ENCODE peak calls at places on chromosomes 2 and 18, in eight cellular contexts. One of them, this sample, is unnamed.
A peak's percentile ranks its signal among the peaks of the same experiment; 100 is the strongest.

GRCh38 chr2:157876066-157876770 is at the start of gene ACVR1:
- ATAC-seq in left lung: peak; percentile 93
- ATAC-seq in pancreas: peak; percentile 88
- ATAC-seq in CD8-positive, alpha-beta T cell: peak; percentile 72
- ATAC-seq in heart right ventricle: peak; percentile 96
- ATAC-seq in right cardiac atrium: peak; percentile 98
- ATAC-seq in foreskin keratinocyte: peak; percentile 88
- ATAC-seq in aorta: peak; percentile 95
- ATAC-seq in this sample: peak; percentile 97

GRCh38 chr2:45068643-45069140 is 59.4 kb upstream of the SIX2 start:
- ATAC-seq in heart right ventricle: no peak
- ATAC-seq in left lung: no peak
- ATAC-seq in foreskin keratinocyte: peak; percentile 77
- ATAC-seq in right cardiac atrium: no peak
- ATAC-seq in CD8-positive, alpha-beta T cell: no peak
- ATAC-seq in aorta: no peak
- ATAC-seq in pancreas: no peak
- ATAC-seq in this sample: no peak

GRCh38 chr2:181992776-181993175 is 7.1 kb downstream of the PPP1R1C start:
- ATAC-seq in right cardiac atrium: no peak
- ATAC-seq in left lung: no peak
- ATAC-seq in CD8-positive, alpha-beta T cell: no peak
- ATAC-seq in foreskin keratinocyte: no peak
- ATAC-seq in heart right ventricle: no peak
- ATAC-seq in aorta: no peak
- ATAC-seq in pancreas: no peak
- ATAC-seq in this sample: no peak

GRCh38 chr2:196170202-196170680 is 1.1 kb downstream of the STK17B start:
- ATAC-seq in aorta: no peak
- ATAC-seq in left lung: peak; percentile 49
- ATAC-seq in CD8-positive, alpha-beta T cell: peak; percentile 18
- ATAC-seq in right cardiac atrium: no peak
- ATAC-seq in heart right ventricle: no peak
- ATAC-seq in pancreas: peak; percentile 36
- ATAC-seq in foreskin keratinocyte: peak; percentile 6
- ATAC-seq in this sample: no peak

GRCh38 chr2:17550907-17551306 is 10.4 kb downstream of the VSNL1 start:
- ATAC-seq in heart right ventricle: no peak
- ATAC-seq in foreskin keratinocyte: peak; percentile 39
- ATAC-seq in right cardiac atrium: no peak
- ATAC-seq in left lung: no peak
- ATAC-seq in CD8-positive, alpha-beta T cell: no peak
- ATAC-seq in aorta: no peak
- ATAC-seq in pancreas: no peak
- ATAC-seq in this sample: no peak

GRCh38 chr2:165401285-165401852 is 68.1 kb upstream of the CSRNP3 start:
- ATAC-seq in heart right ventricle: no peak
- ATAC-seq in left lung: peak; percentile 84
- ATAC-seq in aorta: peak; percentile 73
- ATAC-seq in pancreas: no peak
- ATAC-seq in foreskin keratinocyte: peak; percentile 49
- ATAC-seq in CD8-positive, alpha-beta T cell: no peak
- ATAC-seq in right cardiac atrium: no peak
- ATAC-seq in this sample: no peak

GRCh38 chr2:56749152-56749752 is 565.5 kb downstream of the CCDC85A start:
- ATAC-seq in foreskin keratinocyte: peak; percentile 72
- ATAC-seq in CD8-positive, alpha-beta T cell: no peak
- ATAC-seq in heart right ventricle: no peak
- ATAC-seq in left lung: peak; percentile 67
- ATAC-seq in right cardiac atrium: no peak
- ATAC-seq in aorta: no peak
- ATAC-seq in pancreas: no peak
- ATAC-seq in this sample: no peak

GRCh38 chr18:79458131-79458838 is 62.6 kb downstream of the NFATC1 start:
- ATAC-seq in heart right ventricle: peak; percentile 82
- ATAC-seq in left lung: peak; percentile 66
- ATAC-seq in aorta: peak; percentile 81
- ATAC-seq in pancreas: peak; percentile 84
- ATAC-seq in foreskin keratinocyte: peak; percentile 93
- ATAC-seq in right cardiac atrium: peak; percentile 89
- ATAC-seq in CD8-positive, alpha-beta T cell: no peak
- ATAC-seq in this sample: peak; percentile 89

GRCh38 chr2:221446140-221446539 is 126.0 kb downstream of the EPHA4 start:
- ATAC-seq in heart right ventricle: no peak
- ATAC-seq in foreskin keratinocyte: no peak
- ATAC-seq in right cardiac atrium: no peak
- ATAC-seq in aorta: no peak
- ATAC-seq in pancreas: no peak
- ATAC-seq in left lung: no peak
- ATAC-seq in CD8-positive, alpha-beta T cell: no peak
- ATAC-seq in this sample: no peak

GRCh38 chr18:3172081-3172480 is 47.7 kb downstream of the MYOM1 start:
- ATAC-seq in heart right ventricle: no peak
- ATAC-seq in pancreas: no peak
- ATAC-seq in CD8-positive, alpha-beta T cell: no peak
- ATAC-seq in right cardiac atrium: no peak
- ATAC-seq in foreskin keratinocyte: no peak
- ATAC-seq in left lung: no peak
- ATAC-seq in aorta: no peak
- ATAC-seq in this sample: no peak

GRCh38 chr2:68739261-68740183 is 4.9 kb downstream of the ARHGAP25 start:
- ATAC-seq in aorta: no peak
- ATAC-seq in pancreas: no peak
- ATAC-seq in left lung: no peak
- ATAC-seq in heart right ventricle: no peak
- ATAC-seq in foreskin keratinocyte: no peak
- ATAC-seq in CD8-positive, alpha-beta T cell: no peak
- ATAC-seq in right cardiac atrium: no peak
- ATAC-seq in this sample: no peak

GRCh38 chr2:173892341-173892740 is 72.8 kb downstream of the SP3 start:
- ATAC-seq in aorta: no peak
- ATAC-seq in left lung: no peak
- ATAC-seq in foreskin keratinocyte: no peak
- ATAC-seq in CD8-positive, alpha-beta T cell: no peak
- ATAC-seq in right cardiac atrium: no peak
- ATAC-seq in pancreas: no peak
- ATAC-seq in heart right ventricle: no peak
- ATAC-seq in this sample: no peak

GRCh38 chr2:60577884-60578283 is 24.4 kb upstream of the BCL11A start:
- ATAC-seq in aorta: no peak
- ATAC-seq in heart right ventricle: no peak
- ATAC-seq in CD8-positive, alpha-beta T cell: no peak
- ATAC-seq in right cardiac atrium: no peak
- ATAC-seq in pancreas: no peak
- ATAC-seq in foreskin keratinocyte: no peak
- ATAC-seq in left lung: no peak
- ATAC-seq in this sample: no peak

GRCh38 chr2:169361706-169362345 is 508 bp downstream of the LRP2 start:
- ATAC-seq in right cardiac atrium: peak; percentile 62
- ATAC-seq in left lung: peak; percentile 52
- ATAC-seq in heart right ventricle: no peak
- ATAC-seq in foreskin keratinocyte: peak; percentile 35
- ATAC-seq in pancreas: peak; percentile 39
- ATAC-seq in aorta: peak; percentile 37
- ATAC-seq in CD8-positive, alpha-beta T cell: no peak
- ATAC-seq in this sample: peak; percentile 26

GRCh38 chr2:169365093-169365483 is 2.8 kb upstream of the LRP2 start:
- ATAC-seq in foreskin keratinocyte: no peak
- ATAC-seq in right cardiac atrium: no peak
- ATAC-seq in pancreas: no peak
- ATAC-seq in aorta: no peak
- ATAC-seq in left lung: no peak
- ATAC-seq in heart right ventricle: no peak
- ATAC-seq in CD8-positive, alpha-beta T cell: peak; percentile 13
- ATAC-seq in this sample: no peak

GRCh38 chr2:169363027-169363569 is 764 bp upstream of the LRP2 start:
- ATAC-seq in right cardiac atrium: no peak
- ATAC-seq in CD8-positive, alpha-beta T cell: peak; percentile 2
- ATAC-seq in heart right ventricle: no peak
- ATAC-seq in foreskin keratinocyte: no peak
- ATAC-seq in left lung: peak; percentile 3
- ATAC-seq in pancreas: no peak
- ATAC-seq in aorta: no peak
- ATAC-seq in this sample: no peak

GRCh38 chr2:169362346-169363026 is at the start of gene LRP2:
- ATAC-seq in right cardiac atrium: no peak
- ATAC-seq in aorta: peak; percentile 15
- ATAC-seq in foreskin keratinocyte: peak; percentile 6
- ATAC-seq in left lung: peak; percentile 53
- ATAC-seq in CD8-positive, alpha-beta T cell: peak; percentile 27
- ATAC-seq in pancreas: no peak
- ATAC-seq in heart right ventricle: peak; percentile 9
- ATAC-seq in this sample: no peak

GRCh38 chr2:169363570-169364150 is 1.3 kb upstream of the LRP2 start:
- ATAC-seq in right cardiac atrium: peak; percentile 52
- ATAC-seq in heart right ventricle: peak; percentile 40
- ATAC-seq in pancreas: peak; percentile 18
- ATAC-seq in left lung: peak; percentile 63
- ATAC-seq in CD8-positive, alpha-beta T cell: peak; percentile 59
- ATAC-seq in aorta: peak; percentile 51
- ATAC-seq in foreskin keratinocyte: peak; percentile 42
- ATAC-seq in this sample: peak; percentile 17
- H3K27me3 ChIP-seq in right cardiac atrium: no peaks in the 10 kb centered on the region
- H3K27me3 ChIP-seq in heart right ventricle: no peaks in the 10 kb centered on the region
- H3K27me3 ChIP-seq in pancreas: peaks cover 5% of the 10 kb centered on the region
- H3K27me3 ChIP-seq in left lung: peaks cover 60% of the 10 kb centered on the region
- H3K27me3 ChIP-seq in CD8-positive, alpha-beta T cell: peaks cover 5% of the 10 kb centered on the region
- H3K27me3 ChIP-seq in aorta: no peaks in the 10 kb centered on the region
- H3K27me3 ChIP-seq in foreskin keratinocyte: peaks cover 84% of the 10 kb centered on the region
- H3K27me3 ChIP-seq in this sample: peaks cover 43% of the 10 kb centered on the region

DNA sequence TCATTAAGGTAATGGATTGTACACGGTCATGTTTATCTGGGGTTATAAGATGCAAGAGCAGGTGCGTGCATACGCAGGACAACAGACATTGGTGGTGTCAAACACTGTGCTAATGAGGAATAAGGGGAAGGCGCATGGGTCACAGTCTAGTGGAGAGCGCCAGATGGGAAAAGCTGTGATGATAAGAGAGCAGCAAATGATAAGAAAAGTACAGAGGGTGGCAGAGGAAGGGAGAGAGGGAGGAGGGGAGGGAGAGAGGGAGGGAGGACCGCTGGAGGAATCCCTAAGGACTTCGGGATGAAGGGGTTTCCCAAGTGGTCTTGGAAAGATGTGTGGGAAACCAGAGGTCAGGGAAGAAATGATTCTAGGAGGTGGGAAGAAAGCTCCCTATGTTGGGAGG is 2.9 kb downstream of the TNFRSF11A start:
- ATAC-seq in left lung: no peak
- ATAC-seq in foreskin keratinocyte: no peak
- ATAC-seq in aorta: no peak
- ATAC-seq in heart right ventricle: no peak
- ATAC-seq in pancreas: no peak
- ATAC-seq in CD8-positive, alpha-beta T cell: no peak
- ATAC-seq in right cardiac atrium: peak; percentile 27
- ATAC-seq in this sample: no peak
- H3K27me3 ChIP-seq in left lung: peaks cover 84% of the 10 kb centered on the region
- H3K27me3 ChIP-seq in foreskin keratinocyte: peaks cover 51% of the 10 kb centered on the region
- H3K27me3 ChIP-seq in aorta: no peaks in the 10 kb centered on the region
- H3K27me3 ChIP-seq in heart right ventricle: peaks cover 12% of the 10 kb centered on the region
- H3K27me3 ChIP-seq in pancreas: no peaks in the 10 kb centered on the region
- H3K27me3 ChIP-seq in CD8-positive, alpha-beta T cell: peaks cover 27% of the 10 kb centered on the region
- H3K27me3 ChIP-seq in right cardiac atrium: no peaks in the 10 kb centered on the region
- H3K27me3 ChIP-seq in this sample: peaks cover 95% of the 10 kb centered on the region

GRCh38 chr2:108399479-108399878 is 21.7 kb downstream of the SULT1C4 start:
- ATAC-seq in aorta: no peak
- ATAC-seq in heart right ventricle: no peak
- ATAC-seq in pancreas: no peak
- ATAC-seq in CD8-positive, alpha-beta T cell: no peak
- ATAC-seq in right cardiac atrium: no peak
- ATAC-seq in left lung: no peak
- ATAC-seq in foreskin keratinocyte: no peak
- ATAC-seq in this sample: no peak
- H3K27me3 ChIP-seq in aorta: no peaks in the 10 kb centered on the region
- H3K27me3 ChIP-seq in heart right ventricle: no peaks in the 10 kb centered on the region
- H3K27me3 ChIP-seq in pancreas: no peaks in the 10 kb centered on the region
- H3K27me3 ChIP-seq in CD8-positive, alpha-beta T cell: no peaks in the 10 kb centered on the region
- H3K27me3 ChIP-seq in right cardiac atrium: no peaks in the 10 kb centered on the region
- H3K27me3 ChIP-seq in left lung: no peaks in the 10 kb centered on the region
- H3K27me3 ChIP-seq in foreskin keratinocyte: no peaks in the 10 kb centered on the region
- H3K27me3 ChIP-seq in this sample: no peaks in the 10 kb centered on the region

GRCh38 chr2:170827841-170828532 is 11.3 kb downstream of the GAD1 start:
- ATAC-seq in right cardiac atrium: no peak
- ATAC-seq in pancreas: no peak
- ATAC-seq in heart right ventricle: no peak
- ATAC-seq in CD8-positive, alpha-beta T cell: no peak
- ATAC-seq in left lung: no peak
- ATAC-seq in foreskin keratinocyte: no peak
- ATAC-seq in aorta: no peak
- ATAC-seq in this sample: no peak
- H3K27me3 ChIP-seq in right cardiac atrium: no peaks in the 10 kb centered on the region
- H3K27me3 ChIP-seq in pancreas: no peaks in the 10 kb centered on the region
- H3K27me3 ChIP-seq in heart right ventricle: peaks cover 3% of the 10 kb centered on the region
- H3K27me3 ChIP-seq in CD8-positive, alpha-beta T cell: peaks cover 8% of the 10 kb centered on the region
- H3K27me3 ChIP-seq in left lung: peaks cover 60% of the 10 kb centered on the region
- H3K27me3 ChIP-seq in foreskin keratinocyte: peaks cover 52% of the 10 kb centered on the region
- H3K27me3 ChIP-seq in aorta: no peaks in the 10 kb centered on the region
- H3K27me3 ChIP-seq in this sample: peaks cover 82% of the 10 kb centered on the region

GRCh38 chr2:106537047-106537446 is 49.9 kb downstream of the CD8B2 start:
- ATAC-seq in right cardiac atrium: peak; percentile 67
- ATAC-seq in left lung: peak; percentile 87
- ATAC-seq in foreskin keratinocyte: no peak
- ATAC-seq in aorta: peak; percentile 53
- ATAC-seq in pancreas: no peak
- ATAC-seq in CD8-positive, alpha-beta T cell: no peak
- ATAC-seq in heart right ventricle: peak; percentile 65
- ATAC-seq in this sample: peak; percentile 68
- H3K27me3 ChIP-seq in right cardiac atrium: no peaks in the 10 kb centered on the region
- H3K27me3 ChIP-seq in left lung: peaks cover 1% of the 10 kb centered on the region
- H3K27me3 ChIP-seq in foreskin keratinocyte: peaks cover 1% of the 10 kb centered on the region
- H3K27me3 ChIP-seq in aorta: no peaks in the 10 kb centered on the region
- H3K27me3 ChIP-seq in pancreas: no peaks in the 10 kb centered on the region
- H3K27me3 ChIP-seq in CD8-positive, alpha-beta T cell: no peaks in the 10 kb centered on the region
- H3K27me3 ChIP-seq in heart right ventricle: no peaks in the 10 kb centered on the region
- H3K27me3 ChIP-seq in this sample: peaks cover 12% of the 10 kb centered on the region

DNA sequence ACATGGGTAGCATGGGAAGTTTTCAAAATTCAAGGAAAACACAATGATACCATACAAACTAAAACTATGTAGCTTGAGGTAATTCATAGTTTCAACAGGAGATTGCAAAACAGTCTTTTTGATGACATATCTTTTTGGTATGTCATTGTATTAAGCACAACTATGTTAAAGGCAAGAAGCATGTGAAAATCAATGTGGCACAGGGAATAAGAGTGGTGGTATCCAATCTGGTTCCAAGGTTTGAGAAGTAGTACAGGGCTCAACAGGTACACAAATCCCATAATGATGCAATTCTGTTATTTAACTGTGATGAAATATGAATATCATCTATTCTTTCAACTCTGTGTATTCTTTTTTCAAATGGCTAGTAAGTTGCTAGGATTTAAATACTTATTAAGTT is 16.4 kb upstream of the DLX2 start:
- ATAC-seq in right cardiac atrium: no peak
- ATAC-seq in left lung: no peak
- ATAC-seq in heart right ventricle: no peak
- ATAC-seq in CD8-positive, alpha-beta T cell: no peak
- ATAC-seq in aorta: no peak
- ATAC-seq in pancreas: no peak
- ATAC-seq in foreskin keratinocyte: peak; percentile 65
- ATAC-seq in this sample: no peak
- H3K27me3 ChIP-seq in right cardiac atrium: no peaks in the 10 kb centered on the region
- H3K27me3 ChIP-seq in left lung: peaks cover 24% of the 10 kb centered on the region
- H3K27me3 ChIP-seq in heart right ventricle: no peaks in the 10 kb centered on the region
- H3K27me3 ChIP-seq in CD8-positive, alpha-beta T cell: no peaks in the 10 kb centered on the region
- H3K27me3 ChIP-seq in aorta: no peaks in the 10 kb centered on the region
- H3K27me3 ChIP-seq in pancreas: peaks cover 3% of the 10 kb centered on the region
- H3K27me3 ChIP-seq in foreskin keratinocyte: no peaks in the 10 kb centered on the region
- H3K27me3 ChIP-seq in this sample: peaks cover 14% of the 10 kb centered on the region

GRCh38 chr2:19319064-19319463 is 39.4 kb downstream of the OSR1 start:
- ATAC-seq in CD8-positive, alpha-beta T cell: no peak
- ATAC-seq in heart right ventricle: no peak
- ATAC-seq in left lung: no peak
- ATAC-seq in aorta: no peak
- ATAC-seq in right cardiac atrium: no peak
- ATAC-seq in foreskin keratinocyte: no peak
- ATAC-seq in pancreas: no peak
- ATAC-seq in this sample: no peak
- H3K27me3 ChIP-seq in CD8-positive, alpha-beta T cell: no peaks in the 10 kb centered on the region
- H3K27me3 ChIP-seq in heart right ventricle: no peaks in the 10 kb centered on the region
- H3K27me3 ChIP-seq in left lung: no peaks in the 10 kb centered on the region
- H3K27me3 ChIP-seq in aorta: no peaks in the 10 kb centered on the region
- H3K27me3 ChIP-seq in right cardiac atrium: no peaks in the 10 kb centered on the region
- H3K27me3 ChIP-seq in foreskin keratinocyte: no peaks in the 10 kb centered on the region
- H3K27me3 ChIP-seq in pancreas: no peaks in the 10 kb centered on the region
- H3K27me3 ChIP-seq in this sample: no peaks in the 10 kb centered on the region

This sample was measured in gastroesophageal sphincter.